ENCODE peak calls at places on chromosome X, in seven cellular contexts. G is NCI-H1105 treated with DMSO at 0.1 percent for 48 hours; C is stimulated activated CD8-positive, alpha-beta memory T cell treated with anti-CD3 and anti-CD28 coated beads, Interleukin-2, amount 100 ng/mL, for 48 hours; P is left cardiac atrium; W is activated CD4-positive, alpha-beta T cell treated with anti-CD3 and anti-CD28 coated beads, Interleukin-2, amount 10 ng/mL, durations not matched to agents 7 days and 5 days; D is activated CD8-positive, alpha-beta memory T cell treated with anti-CD3 and anti-CD28 coated beads for 1 hour; V is H9. H is an unnamed sample.

GRCh38 chrX:103343105-103343504 is 13.1 kb downstream of the TCEAL7 start:
- DNase-seq in G (peak), C (no peak), P (no peak), W (peak), D (no peak), V (no peak), H (no peak)

GRCh38 chrX:15930585-15930984 is 76.0 kb upstream of the AP1S2 start:
- DNase-seq in G (peak), C (no peak), P (no peak), W (no peak), D (no peak), V (no peak), H (peak)

GRCh38 chrX:794311-794710 is 163.7 kb downstream of the SHOX start:
- DNase-seq in G (no peak), C (no peak), P (no peak), W (no peak), D (no peak), V (no peak), H (no peak)

GRCh38 chrX:103562801-103563200 is 22.5 kb upstream of the TCEAL4 start:
- DNase-seq in G (no peak), C (no peak), P (no peak), W (no peak), D (no peak), V (no peak), H (no peak)

GRCh38 chrX:22396408-22396807 is 123.7 kb downstream of the CBLL2 start:
- DNase-seq in G (no peak), C (no peak), P (no peak), W (no peak), D (no peak), V (no peak), H (no peak)

GRCh38 chrX:10370976-10371375 is 214.2 kb downstream of the CLCN4 start:
- DNase-seq in G (no peak), C (no peak), P (no peak), W (no peak), D (no peak), V (no peak), H (no peak)

GRCh38 chrX:50161143-50161542 is 39.7 kb downstream of the AKAP4 start:
- DNase-seq in G (no peak), C (no peak), P (no peak), W (no peak), D (no peak), V (no peak), H (no peak)

GRCh38 chrX:72216973-72217372 is 21.9 kb downstream of the ERCC6L start:
- DNase-seq in G (no peak), C (no peak), P (no peak), W (no peak), D (no peak), V (no peak), H (no peak)

GRCh38 chrX:134602410-134602809 is 55.9 kb downstream of the PLAC1 start:
- DNase-seq in G (no peak), C (no peak), P (no peak), W (no peak), D (no peak), V (no peak), H (no peak)

GRCh38 chrX:17860179-17860780 is 818 bp downstream of the RAI2 start:
- DNase-seq in G (peak), C (no peak), P (peak), W (no peak), D (no peak), V (no peak), H (no peak)

GRCh38 chrX:431032-431431 is 44.3 kb upstream of the PPP2R3B start:
- DNase-seq in G (no peak), C (no peak), P (no peak), W (no peak), D (no peak), V (no peak), H (no peak)

GRCh38 chrX:133792198-133792953 is 193.0 kb downstream of the GPC3 start:
- DNase-seq in G (peak), C (peak), P (peak), W (peak), D (peak), V (peak), H (no peak)

GRCh38 chrX:129606918-129607317 is 47.8 kb downstream of the APLN start:
- DNase-seq in G (peak), C (peak), P (peak), W (peak), D (no peak), V (no peak), H (no peak)

GRCh38 chrX:110081740-110082139 is 78.8 kb downstream of the TMEM164 start:
- DNase-seq in G (no peak), C (no peak), P (peak), W (no peak), D (no peak), V (no peak), H (no peak)

GRCh38 chrX:88355252-88355651 is 391.8 kb upstream of the CPXCR1 start:
- DNase-seq in G (no peak), C (no peak), P (no peak), W (no peak), D (no peak), V (no peak), H (no peak)

GRCh38 chrX:23383411-23383810 is 48.8 kb downstream of the PTCHD1 start:
- DNase-seq in G (no peak), C (no peak), P (no peak), W (no peak), D (no peak), V (no peak), H (no peak)

GRCh38 chrX:132900631-132901030 is 57.8 kb downstream of the HS6ST2 start:
- DNase-seq in G (no peak), C (no peak), P (no peak), W (no peak), D (no peak), V (no peak), H (no peak)

GRCh38 chrX:66634272-66634671 is 4.6 kb downstream of the EDA2R start:
- DNase-seq in G (no peak), C (no peak), P (no peak), W (no peak), D (no peak), V (no peak), H (no peak)

GRCh38 chrX:12372111-12372510 is 233.8 kb downstream of the FRMPD4 start:
- DNase-seq in G (no peak), C (no peak), P (no peak), W (no peak), D (no peak), V (no peak), H (no peak)

GRCh38 chrX:10030570-10030969 is 63.4 kb downstream of the CLDN34 start:
- DNase-seq in G (no peak), C (no peak), P (no peak), W (no peak), D (no peak), V (no peak), H (no peak)

GRCh38 chrX:35622021-35622420 is 176.1 kb upstream of the MAGEB16 start:
- DNase-seq in G (no peak), C (no peak), P (no peak), W (no peak), D (no peak), V (no peak), H (no peak)

GRCh38 chrX:85544609-85545008 is 165.1 kb upstream of the POF1B start:
- DNase-seq in G (no peak), C (no peak), P (no peak), W (no peak), D (no peak), V (no peak), H (no peak)

H was measured in GM06990.